ENCODE peak calls at places on chromosomes 1 and 21, in four cellular contexts. U is stimulated activated CD8-positive, alpha-beta memory T cell treated with anti-CD3 and anti-CD28 coated beads, Interleukin-15, amount 100 ng/mL, for 1 hour; S is left cardiac atrium; L is neural progenitor cell. F is an unnamed sample.
A peak's percentile ranks its signal among the peaks of the same experiment; 100 is the strongest.

GRCh38 chr1:170133663-170134062 is 12.1 kb upstream of the NTMT2 start:
- DNase-seq in U (no peak), L (no peak), S (no peak), F (no peak)

GRCh38 chr1:227043755-227044154 is 103.7 kb downstream of the COQ8A start:
- DNase-seq in L (no peak), U (no peak), S (no peak), F (no peak)

GRCh38 chr1:3161130-3161840 is 92.3 kb downstream of the PRDM16 start:
- DNase-seq in U (no peak), L (no peak), S (no peak), F (no peak)

GRCh38 chr21:46626536-46627302 is 8.8 kb upstream of the PRMT2 start:
- DNase-seq in S (no peak), L (no peak), U (no peak), F (no peak)

GRCh38 chr1:31396633-31397351 is 16.2 kb upstream of the SERINC2 start:
- DNase-seq in U (no peak), L (peak; percentile 46), S (no peak), F (peak; percentile 43)

GRCh38 chr1:25932321-25932720 is 26.1 kb upstream of the STMN1 start:
- DNase-seq in S (no peak), U (no peak), L (no peak), F (no peak)

GRCh38 chr1:112507896-112508241 is 896 bp upstream of the WNT2B start:
- DNase-seq in U (no peak), S (no peak), L (peak; percentile 62), F (no peak)

GRCh38 chr1:25572708-25573590 is 29.5 kb downstream of the LDLRAP1 start:
- DNase-seq in L (peak; percentile 81), U (no peak), S (no peak), F (no peak)

GRCh38 chr1:59016390-59016789 is 232.5 kb upstream of the JUN start:
- DNase-seq in L (no peak), S (no peak), U (no peak), F (no peak)

GRCh38 chr1:191888996-191889622 is 269.2 kb upstream of the RGS18 start:
- DNase-seq in U (no peak), S (no peak), L (no peak), F (no peak)

GRCh38 chr1:109807398-109807795 is 43.7 kb upstream of the EPS8L3 start:
- DNase-seq in L (no peak), U (no peak), S (no peak), F (no peak)

GRCh38 chr1:17719874-17720273 is 35.3 kb upstream of the ACTL8 start:
- DNase-seq in S (no peak), L (no peak), U (no peak), F (no peak)

GRCh38 chr1:154006136-154006535 is 15.6 kb downstream of the RPS27 start:
- DNase-seq in U (no peak), L (no peak), S (no peak), F (no peak)

GRCh38 chr1:178716111-178716510 is 8.9 kb upstream of the RALGPS2 start:
- DNase-seq in S (no peak), U (no peak), L (no peak), F (no peak)

GRCh38 chr1:246959944-246960693 is 28.4 kb upstream of the AHCTF1 start:
- DNase-seq in L (no peak), U (no peak), S (no peak), F (no peak)

GRCh38 chr1:155981266-155982088 is 3.1 kb upstream of the ARHGEF2 start:
- DNase-seq in U (no peak), L (no peak), S (no peak), F (no peak)

GRCh38 chr1:6471086-6471841 is 5.3 kb upstream of the TNFRSF25 start:
- DNase-seq in S (no peak), L (no peak), U (no peak), F (no peak)

GRCh38 chr1:98005326-98006010 is 84.6 kb upstream of the DPYD start:
- DNase-seq in U (no peak), S (no peak), L (no peak), F (no peak)

GRCh38 chr1:39462074-39462473 is 29.4 kb upstream of the BMP8A start:
- DNase-seq in U (no peak), S (no peak), L (no peak), F (no peak)

GRCh38 chr1:116365353-116365780 is 7.7 kb upstream of the ATP1A1 start:
- DNase-seq in U (no peak), S (no peak), L (no peak), F (no peak)

GRCh38 chr1:5720936-5721335 is 271.3 kb downstream of the NPHP4 start:
- DNase-seq in L (no peak), S (no peak), U (no peak), F (no peak)

GRCh38 chr1:246591504-246591903 is 25.2 kb downstream of the CNST start:
- DNase-seq in U (no peak), S (no peak), L (no peak), F (no peak)

GRCh38 chr1:207393610-207394009 is 60.5 kb upstream of the CR2 start:
- DNase-seq in L (no peak), S (no peak), U (no peak), F (peak; percentile 85)

GRCh38 chr1:29258189-29258973 is 22.1 kb downstream of the PTPRU start:
- DNase-seq in L (no peak), S (no peak), U (no peak), F (no peak)

GRCh38 chr1:27668121-27668807 is 3.7 kb downstream of the IFI6 start:
- DNase-seq in U (no peak), S (no peak), L (no peak), F (no peak)

GRCh38 chr1:248825136-248825535 is 579 bp downstream of the SH3BP5L start:
- DNase-seq in U (no peak), L (no peak), S (no peak), F (no peak)

GRCh38 chr1:203663820-203664219 is 37.2 kb downstream of the ATP2B4 start:
- DNase-seq in L (no peak), U (no peak), S (no peak), F (no peak)

GRCh38 chr1:21321963-21322680 is 31.9 kb upstream of the ECE1 start:
- DNase-seq in U (no peak), L (no peak), S (no peak), F (no peak)

GRCh38 chr1:177181280-177181630 is 10.5 kb downstream of the BRINP2 start:
- DNase-seq in L (peak; percentile 41), S (no peak), U (no peak), F (no peak)

GRCh38 chr1:68329096-68329835 is 96.9 kb upstream of the WLS start:
- DNase-seq in S (no peak), L (no peak), U (no peak), F (no peak)